ENCODE peak calls at places on chromosome 4, in six cellular contexts. I is CD8-positive, alpha-beta T cell; L is suprapubic skin; W is IMR-90; X is tibial artery; K is brain microvascular endothelial cell. C is an unnamed sample.

GRCh38 chr4:85747871-85748491 is 273.0 kb downstream of the ARHGAP24 start:
- DNase-seq in I (no peak), L (no peak), W (peak), X (no peak), K (peak), C (peak)

GRCh38 chr4:125229596-125230058 is 85.1 kb upstream of the FAT4 start:
- DNase-seq in I (no peak), L (no peak), W (no peak), X (no peak), K (no peak), C (no peak)

GRCh38 chr4:159608434-159608833 is 505.6 kb downstream of the RAPGEF2 start:
- DNase-seq in I (no peak), L (no peak), W (no peak), X (no peak), K (no peak), C (peak)

GRCh38 chr4:178784491-178784890 is 1342.3 kb upstream of the AGA start:
- DNase-seq in I (no peak), L (no peak), W (no peak), X (no peak), K (no peak), C (peak)

GRCh38 chr4:16001484-16001858 is 38.5 kb upstream of the FGFBP2 start:
- DNase-seq in I (peak), L (no peak), W (peak), X (peak), K (peak), C (peak)

GRCh38 chr4:142348489-142349076 is 497.5 kb downstream of the INPP4B start:
- DNase-seq in I (no peak), L (no peak), W (no peak), X (no peak), K (no peak), C (no peak)

GRCh38 chr4:86451560-86452322 is 91.9 kb upstream of the MAPK10 start:
- DNase-seq in I (no peak), L (no peak), W (peak), X (no peak), K (no peak), C (peak)

GRCh38 chr4:85446462-85446861 is 28.5 kb upstream of the ARHGAP24 start:
- DNase-seq in I (no peak), L (no peak), W (no peak), X (no peak), K (no peak), C (no peak)

GRCh38 chr4:155777971-155778710 is 19.3 kb downstream of the GUCY1B1 start:
- DNase-seq in I (no peak), L (no peak), W (peak), X (no peak), K (no peak), C (peak)

GRCh38 chr4:956531-957230 is 16.7 kb downstream of the DGKQ start:
- DNase-seq in I (no peak), L (no peak), W (no peak), X (peak), K (no peak), C (no peak)

GRCh38 chr4:105978684-105979296 is 83.5 kb downstream of the NPNT start:
- DNase-seq in I (no peak), L (no peak), W (no peak), X (peak), K (peak), C (peak)

GRCh38 chr4:22502895-22503814 is 12.7 kb downstream of the ADGRA3 start:
- DNase-seq in I (no peak), L (no peak), W (peak), X (no peak), K (no peak), C (peak)

GRCh38 chr4:74653331-74654229 is 140.7 kb downstream of the BTC start:
- DNase-seq in I (no peak), L (no peak), W (no peak), X (no peak), K (no peak), C (no peak)

GRCh38 chr4:59553063-59553738 is 1646.9 kb upstream of the ADGRL3 start:
- DNase-seq in I (no peak), L (no peak), W (no peak), X (no peak), K (peak), C (peak)
- H3K4me3 ChIP-seq in I (no peak), L (peak), W (no peak), X (peak), K (peak), C (peak)

GRCh38 chr4:182014164-182014563 is 229.0 kb upstream of the TENM3 start:
- DNase-seq in I (no peak), L (no peak), W (no peak), X (no peak), K (no peak), C (no peak)
- TF ChIP-seq CTCF in I (no peak), L (no peak), W (no peak), X (no peak), K (no peak), C (no peak)

DNA sequence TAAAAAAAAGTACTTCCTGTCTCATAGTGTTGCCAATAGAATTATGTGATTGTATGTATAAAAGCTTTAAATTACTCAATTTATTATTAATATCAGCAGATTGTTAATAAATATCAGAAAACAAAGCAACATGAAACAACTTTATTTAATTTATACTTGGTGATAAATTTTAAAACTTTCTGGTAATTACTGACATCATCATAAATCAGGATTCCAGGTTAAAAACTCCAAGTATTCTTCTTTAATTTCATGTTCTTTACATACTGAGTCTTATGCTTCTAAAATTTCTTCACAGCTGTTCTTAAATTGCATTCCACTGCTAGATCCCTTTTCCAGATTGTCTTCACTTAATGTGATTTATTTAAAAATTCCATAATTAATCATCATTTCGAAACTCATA is 1224.5 kb downstream of the PCDH18 start:
- DNase-seq in I (no peak), L (no peak), W (no peak), X (no peak), K (no peak), C (no peak)
- H3K4me3 ChIP-seq in I (no peak), L (no peak), W (no peak), X (no peak), K (no peak), C (no peak)

GRCh38 chr4:161564230-161564834 is 599.5 kb downstream of the FSTL5 start:
- DNase-seq in I (no peak), L (no peak), W (peak), X (no peak), K (no peak), C (peak)
- TF ChIP-seq CTCF in I (no peak), L (no peak), W (peak), X (no peak), K (peak), C (peak)

GRCh38 chr4:133151681-133152329 is 2.7 kb downstream of the PCDH10 start:
- DNase-seq in I (no peak), L (peak), W (no peak), X (no peak), K (peak), C (peak)
- H3K4me3 ChIP-seq in I (no peak), L (peak), W (no peak), X (peak), K (peak), C (peak)

C was measured in choroid plexus epithelial cell.